ENCODE peak calls at places on chromosome 10, in four cellular contexts. U is CD8-positive, alpha-beta T cell; D is ascending aorta; E is heart right ventricle. X is an unnamed sample.

GRCh38 chr10:124994573-124995473 is 52.9 kb downstream of the ZRANB1 start:
- DNase-seq in U (no peak), D (no peak), E (no peak), X (no peak)

GRCh38 chr10:14594878-14595525 is 179.7 kb downstream of the FAM107B start:
- DNase-seq in U (no peak), D (no peak), E (no peak), X (no peak)

GRCh38 chr10:69807122-69807521 is 5.4 kb downstream of the COL13A1 start:
- DNase-seq in U (no peak), D (no peak), E (no peak), X (no peak)

GRCh38 chr10:25363638-25364037 is 188.8 kb downstream of the GPR158 start:
- DNase-seq in U (no peak), D (no peak), E (no peak), X (no peak)

GRCh38 chr10:131226831-131227740 is 84.4 kb downstream of the TCERG1L start:
- DNase-seq in U (no peak), D (no peak), E (no peak), X (no peak)

GRCh38 chr10:1291178-1292090 is 235.2 kb downstream of the WDR37 start:
- DNase-seq in U (no peak), D (no peak), E (no peak), X (no peak)

GRCh38 chr10:126058507-126058906 is 162.1 kb downstream of the FANK1 start:
- DNase-seq in U (no peak), D (no peak), E (no peak), X (no peak)

GRCh38 chr10:24944512-24945255 is 7.7 kb downstream of the PRTFDC1 start:
- DNase-seq in U (no peak), D (no peak), E (peak; percentile 37), X (no peak)

GRCh38 chr10:7484456-7485266 is 73.8 kb upstream of the SFMBT2 start:
- DNase-seq in U (peak; percentile 39), D (no peak), E (no peak), X (no peak)

GRCh38 chr10:125720002-125720382 is 483 bp downstream of the EDRF1 start:
- DNase-seq in U (no peak), D (no peak), E (no peak), X (no peak)

DNA sequence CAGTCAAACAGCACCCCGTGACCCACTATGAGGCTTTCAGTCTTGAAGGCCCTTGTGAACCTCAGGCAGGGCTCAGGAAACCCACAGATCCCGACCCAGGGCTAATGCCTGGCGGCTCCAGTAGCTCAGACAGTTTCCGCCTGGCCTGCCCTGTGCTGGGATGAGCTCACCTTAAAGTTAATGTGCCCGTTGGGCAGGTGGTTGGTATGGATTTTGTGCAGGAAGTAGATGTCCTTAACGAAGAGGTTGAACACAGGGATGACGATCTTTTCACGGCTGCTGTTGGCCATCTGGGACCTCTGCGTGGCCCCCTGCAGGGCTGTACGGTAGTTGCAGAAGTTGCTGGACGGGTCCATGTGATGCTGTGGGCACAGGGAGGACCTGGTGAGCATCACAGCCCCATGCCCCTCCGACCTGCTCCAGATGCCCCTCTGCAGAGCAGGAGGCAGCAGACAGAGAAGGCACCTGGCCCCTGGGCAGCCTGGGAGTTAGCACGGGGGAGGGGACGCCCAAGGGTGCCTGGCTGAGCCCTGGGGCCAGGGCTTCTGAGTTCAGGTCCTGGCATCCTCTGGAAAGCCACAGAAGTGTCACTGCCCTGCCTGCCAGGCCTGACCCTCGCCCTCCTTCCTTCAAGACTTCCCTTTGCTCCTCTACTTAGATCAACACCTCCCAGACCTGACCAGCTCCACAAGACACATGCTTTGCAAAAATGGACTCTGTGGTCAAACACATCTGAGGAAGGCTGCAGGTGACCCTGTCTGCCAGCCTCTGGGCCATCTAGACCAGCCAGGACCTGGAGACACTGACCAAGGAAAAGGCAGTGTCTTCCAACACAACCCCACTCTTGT is 59.8 kb downstream of the CSGALNACT2 start:
- DNase-seq in U (no peak), D (no peak), E (peak; percentile 2), X (no peak)
- TF ChIP-seq CTCF in U (no peak), D (no peak), E (peak; percentile 21), X (peak; percentile 58)

DNA sequence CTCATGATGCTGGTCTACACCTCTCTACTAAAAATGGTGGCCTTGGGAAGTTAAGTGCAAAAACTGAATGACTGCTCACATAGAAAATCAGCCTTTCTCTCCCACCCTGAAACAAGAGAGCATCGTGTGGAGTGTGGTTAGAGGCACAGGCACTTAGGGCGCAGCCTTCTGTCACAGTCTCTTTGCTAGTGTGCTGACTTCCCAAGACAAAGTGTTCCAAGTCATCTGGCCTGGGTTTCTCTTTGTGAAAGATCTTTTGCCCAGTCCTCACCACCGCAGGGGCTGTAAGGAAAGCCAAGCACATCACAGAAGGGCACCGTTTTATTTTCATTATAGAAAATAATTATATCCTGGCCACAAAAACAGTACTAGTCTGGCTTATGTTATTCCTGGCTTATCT is 12.5 kb downstream of the STN1 start:
- DNase-seq in U (no peak), D (no peak), E (no peak), X (no peak)
- H3K4me3 ChIP-seq in U (no peak overlapping the region), D (peak overlapping the region; percentile 1), E (no peak overlapping the region), X (no peak overlapping the region)

GRCh38 chr10:6049031-6049400 is 13.2 kb downstream of the IL2RA start:
- DNase-seq in U (no peak), D (no peak), E (no peak), X (no peak)

GRCh38 chr10:6048281-6049030 is 13.7 kb downstream of the IL2RA start:
- DNase-seq in U (no peak), D (no peak), E (no peak), X (no peak)

GRCh38 chr10:6052247-6053221 is 9.6 kb downstream of the IL2RA start:
- DNase-seq in U (peak; percentile 41), D (no peak), E (no peak), X (peak; percentile 60)

GRCh38 chr10:6053303-6053702 is 8.9 kb downstream of the IL2RA start:
- DNase-seq in U (no peak), D (no peak), E (no peak), X (no peak)

DNA sequence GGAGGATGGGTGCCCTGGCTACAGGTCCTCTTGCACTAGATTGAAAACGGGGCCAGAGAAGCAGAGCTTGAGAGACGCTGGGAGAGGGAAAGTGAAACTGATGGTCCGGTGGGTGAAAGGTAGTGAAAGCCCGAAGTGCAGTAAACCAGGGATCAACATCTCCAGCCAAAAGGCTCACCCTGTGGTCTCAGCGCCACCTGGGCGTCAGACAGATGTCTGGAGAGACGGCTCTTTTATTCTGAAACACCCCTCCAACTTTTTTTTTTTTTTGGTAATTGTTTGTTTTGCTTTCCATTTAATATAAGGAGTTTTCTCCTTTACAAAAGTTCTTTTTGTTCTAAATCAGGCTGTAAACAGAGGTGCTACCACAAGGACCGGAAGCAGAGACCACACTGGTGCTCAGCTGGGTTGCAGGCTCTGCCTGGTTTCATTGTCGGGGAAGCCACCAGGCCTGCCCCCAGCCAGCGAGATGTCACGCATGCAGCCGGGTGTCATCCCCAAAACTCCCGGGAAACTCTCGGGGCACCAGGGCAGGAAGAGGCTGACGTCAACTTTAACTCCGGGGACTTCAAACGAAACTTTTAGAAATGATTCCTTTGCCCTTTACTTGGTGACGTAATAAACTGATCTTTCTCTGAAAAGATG is 11.2 kb downstream of the IL2RA start:
- DNase-seq in U (peak; percentile 68), D (peak; percentile 30), E (peak; percentile 69), X (peak; percentile 89)
- TF ChIP-seq CTCF in U (peak; percentile 18), D (peak; percentile 19), E (peak; percentile 64), X (peak; percentile 41)

GRCh38 chr10:119817991-119818888 is 54.4 kb downstream of the MCMBP start:
- DNase-seq in U (no peak), D (no peak), E (peak; percentile 35), X (peak; percentile 18)
- H3K4me3 ChIP-seq in U (no peak overlapping the region), D (peak overlapping the region; percentile 40), E (no peak overlapping the region), X (no peak overlapping the region)

GRCh38 chr10:118046491-118047362 is at the start of gene RAB11FIP2:
- DNase-seq in U (peak; percentile 93), D (peak; percentile 82), E (peak; percentile 96), X (peak; percentile 90)
- TF ChIP-seq CTCF in U (no peak), D (peak; percentile 17), E (peak; percentile 50), X (no peak)

GRCh38 chr10:103896225-103896624 is 21.8 kb downstream of the STN1 start:
- DNase-seq in U (no peak), D (no peak), E (no peak), X (no peak)
- H3K4me3 ChIP-seq in U (no peak overlapping the region), D (no peak overlapping the region), E (no peak overlapping the region), X (no peak overlapping the region)

DNA sequence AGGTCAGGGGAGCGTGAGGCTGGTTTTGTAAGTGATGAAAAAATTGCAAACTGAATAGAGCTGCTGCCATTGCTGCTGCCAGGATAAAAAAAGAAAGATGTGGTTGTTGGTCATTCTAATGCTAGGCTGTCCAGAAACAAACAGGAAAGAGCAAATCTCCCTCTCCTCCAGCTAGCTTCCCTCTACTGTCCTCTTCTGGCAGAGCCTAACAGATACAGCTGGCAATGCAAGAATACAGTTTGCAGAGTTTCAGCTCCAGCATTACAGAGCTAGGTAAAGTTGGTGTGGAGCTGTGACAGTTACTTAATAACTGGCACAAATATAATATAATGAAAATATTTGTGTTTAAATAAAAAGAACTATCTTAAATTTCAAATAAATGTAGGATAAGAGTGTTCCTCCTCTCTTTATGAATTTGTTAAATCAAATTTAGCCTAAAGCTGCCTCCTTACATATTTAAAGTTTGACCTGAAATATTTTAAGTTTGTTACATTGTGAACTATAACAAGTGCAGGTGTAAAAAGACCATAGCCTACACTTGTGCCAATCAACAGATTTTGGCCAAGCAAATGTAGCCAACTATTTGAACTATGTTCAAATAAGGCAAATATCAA is 407.7 kb downstream of the SH2D4B start:
- DNase-seq in U (no peak), D (no peak), E (peak; percentile 12), X (no peak)
- TF ChIP-seq CTCF in U (no peak), D (no peak), E (peak; percentile 68), X (peak; percentile 84)

GRCh38 chr10:45373783-45374450 is at the start of gene ALOX5:
- DNase-seq in U (no peak), D (no peak), E (peak; percentile 50), X (peak; percentile 85)

GRCh38 chr10:45375101-45375500 is 1.1 kb downstream of the ALOX5 start:
- DNase-seq in U (no peak), D (no peak), E (no peak), X (no peak)

GRCh38 chr10:45373003-45373782 is 823 bp upstream of the ALOX5 start:
- DNase-seq in U (no peak), D (no peak), E (no peak), X (peak; percentile 82)

GRCh38 chr10:45375716-45376231 is 1.8 kb downstream of the ALOX5 start:
- DNase-seq in U (no peak), D (no peak), E (no peak), X (peak; percentile 41)

GRCh38 chr10:45374451-45375052 is 536 bp downstream of the ALOX5 start:
- DNase-seq in U (no peak), D (no peak), E (no peak), X (peak; percentile 52)
- H3K4me3 ChIP-seq in U (peak overlapping the region; percentile 33), D (peak overlapping the region; percentile 58), E (peak overlapping the region; percentile 14), X (peak overlapping the region; percentile 83)

DNA sequence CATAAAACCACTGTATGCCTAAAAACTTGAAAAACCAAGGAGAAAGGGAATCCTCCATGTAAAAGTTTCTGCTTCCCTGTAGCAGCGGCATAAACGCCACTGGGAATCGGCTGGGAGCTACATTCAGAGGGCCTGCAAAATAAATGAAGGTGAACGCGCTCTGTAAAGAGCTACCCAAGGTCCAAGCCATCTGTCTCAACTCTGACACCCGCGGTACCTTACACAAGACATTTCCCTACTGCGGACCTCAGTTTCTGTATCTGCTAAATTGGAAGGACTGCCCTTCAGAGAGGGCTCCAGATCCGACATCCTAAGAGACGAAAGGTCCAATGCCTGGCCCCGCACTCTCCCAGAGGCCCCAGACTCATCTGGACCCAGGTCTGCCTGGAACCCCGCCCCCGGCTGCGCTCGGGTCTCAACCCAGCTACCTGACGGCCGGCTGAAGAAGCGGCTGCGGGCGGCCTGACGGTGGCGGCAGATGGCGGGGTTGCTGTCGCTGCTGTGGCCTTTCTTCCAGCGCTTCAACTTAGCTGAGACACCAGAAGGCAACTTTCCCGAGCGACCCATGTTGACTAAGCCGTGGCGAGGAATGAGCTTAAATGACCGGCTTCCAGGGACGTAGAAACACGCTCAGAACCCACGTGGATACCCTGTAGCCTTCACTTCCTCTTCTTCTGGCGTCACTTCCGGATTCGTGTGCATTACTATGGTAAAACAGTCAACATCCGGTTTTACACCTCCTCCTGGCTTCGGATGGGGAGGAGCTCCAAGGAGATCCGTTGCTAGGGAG is at the start of gene RRP12:
- DNase-seq in U (peak; percentile 65), D (peak; percentile 72), E (peak; percentile 96), X (peak; percentile 84)
- TF ChIP-seq CTCF in U (no peak), D (peak; percentile 9), E (peak; percentile 36), X (peak; percentile 22)